ENCODE peak calls at places on chromosomes 7 and 10, in nine cellular contexts. T is neural progenitor cell; S is HT1080; O is T-helper 2 cell; C is stimulated activated CD4-positive, alpha-beta T cell treated with anti-CD3 and anti-CD28 coated beads, Interleukin-2, amount 100 ng/mL, for 48 hours; Q is M059J; G is posterior cingulate gyrus; J is WERI-Rb-1; F is amygdala. R is an unnamed sample.

GRCh38 chr10:35211390-35211789 is 84.7 kb downstream of the CREM start:
- DNase-seq in T (peak), S (no peak), O (no peak), C (no peak), Q (no peak), G (no peak), J (no peak), F (no peak), R (no peak)

GRCh38 chr10:79316671-79317431 is 30.4 kb upstream of the PPIF start:
- DNase-seq in T (no peak), S (peak), O (no peak), C (no peak), Q (peak), G (no peak), J (no peak), F (no peak), R (no peak)

GRCh38 chr7:135843214-135843613 is 94.6 kb upstream of the FAM180A start:
- DNase-seq in T (no peak), S (no peak), O (no peak), C (no peak), Q (no peak), G (no peak), J (no peak), F (no peak), R (no peak)

GRCh38 chr7:127678330-127678729 is 26.3 kb downstream of the SND1 start:
- DNase-seq in T (peak), S (peak), O (no peak), C (no peak), Q (peak), G (no peak), J (no peak), F (peak), R (no peak)

GRCh38 chr7:6156734-6157133 is 115.7 kb downstream of the CYTH3 start:
- DNase-seq in T (no peak), S (no peak), O (no peak), C (no peak), Q (no peak), G (no peak), J (no peak), F (no peak), R (no peak)

GRCh38 chr7:75931676-75932075 is 16.7 kb downstream of the POR start:
- DNase-seq in T (no peak), S (no peak), O (no peak), C (no peak), Q (no peak), G (no peak), J (peak), F (no peak), R (peak)

GRCh38 chr7:36260481-36260880 is 107.4 kb downstream of the EEPD1 start:
- DNase-seq in T (no peak), S (no peak), O (no peak), C (no peak), Q (no peak), G (no peak), J (no peak), F (no peak), R (no peak)

GRCh38 chr7:158828343-158829020 is 827 bp downstream of the ESYT2 start:
- DNase-seq in T (peak), S (no peak), O (no peak), C (no peak), Q (peak), G (no peak), J (peak), F (peak), R (no peak)

GRCh38 chr10:116170815-116171250 is 102.2 kb downstream of the GFRA1 start:
- DNase-seq in T (peak), S (no peak), O (no peak), C (no peak), Q (peak), G (no peak), J (peak), F (no peak), R (no peak)

GRCh38 chr10:985361-985760 is 2.9 kb upstream of the GTPBP4 start:
- DNase-seq in T (no peak), S (no peak), O (no peak), C (no peak), Q (no peak), G (no peak), J (no peak), F (no peak), R (no peak)

GRCh38 chr10:52443419-52444388 is 129.6 kb downstream of the DKK1 start:
- DNase-seq in T (no peak), S (peak), O (no peak), C (no peak), Q (peak), G (no peak), J (no peak), F (no peak), R (no peak)

GRCh38 chr7:111148134-111148533 is 57.2 kb downstream of the LRRN3 start:
- DNase-seq in T (no peak), S (no peak), O (no peak), C (no peak), Q (no peak), G (no peak), J (no peak), F (no peak), R (no peak)

GRCh38 chr7:27551803-27552202 is 110.9 kb downstream of the HIBADH start:
- DNase-seq in T (no peak), S (no peak), O (no peak), C (no peak), Q (no peak), G (no peak), J (peak), F (no peak), R (peak)

GRCh38 chr7:100591596-100591995 is 5.5 kb downstream of the FBXO24 start:
- DNase-seq in T (no peak), S (no peak), O (no peak), C (no peak), Q (no peak), G (no peak), J (no peak), F (no peak), R (no peak)

GRCh38 chr7:91771394-91771793 is 109.1 kb downstream of the MTERF1 start:
- DNase-seq in T (no peak), S (no peak), O (no peak), C (no peak), Q (no peak), G (no peak), J (no peak), F (no peak), R (no peak)

GRCh38 chr10:123561145-123561448 is 105.1 kb upstream of the GPR26 start:
- DNase-seq in T (no peak), S (no peak), O (no peak), C (no peak), Q (no peak), G (no peak), J (no peak), F (no peak), R (no peak)

GRCh38 chr7:55177068-55177530 is 158.3 kb downstream of the EGFR start:
- DNase-seq in T (no peak), S (no peak), O (no peak), C (no peak), Q (peak), G (no peak), J (no peak), F (no peak), R (no peak)

GRCh38 chr10:43622022-43622421 is 15.8 kb downstream of the ZNF485 start:
- DNase-seq in T (no peak), S (no peak), O (no peak), C (no peak), Q (peak), G (no peak), J (peak), F (no peak), R (no peak)

GRCh38 chr10:15439381-15439837 is 68.3 kb upstream of the FAM171A1 start:
- DNase-seq in T (peak), S (peak), O (no peak), C (no peak), Q (peak), G (no peak), J (peak), F (no peak), R (no peak)

R was measured in NCI-H1694 treated with DMSO at 0.1 percent for 48 hours.